ENCODE peak calls at places on chromosomes 6 and 20, in nine cellular contexts. D is AG09319, Z is type B pancreatic cell, E is NCI-H146, T is fibroblast of lung, N is K562, X is SK-MEL-5, O is AML-193, B is NCI-H2171. P is an unnamed sample.

GRCh38 chr6:36139431-36139830 is 9.1 kb downstream of the MAPK13 start:
- DNase-seq in X (peak), B (peak), D (no peak), E (no peak), T (no peak), O (no peak), N (peak), Z (no peak), P (no peak)

GRCh38 chr6:15389759-15390723 is 144.2 kb downstream of the JARID2 start:
- DNase-seq in X (peak), T (peak), O (no peak), E (peak), Z (no peak), B (peak), D (no peak), N (peak), P (no peak)

GRCh38 chr20:37284691-37285124 is 4.7 kb upstream of the MANBAL start:
- DNase-seq in D (no peak), O (no peak), B (no peak), Z (no peak), E (no peak), T (no peak), N (no peak), X (no peak), P (no peak)

GRCh38 chr6:11096109-11096508 is 2.5 kb downstream of the SMIM13 start:
- DNase-seq in E (peak), O (peak), X (peak), N (no peak), D (peak), B (no peak), T (peak), Z (no peak), P (no peak)

GRCh38 chr20:47099749-47100515 is 205.3 kb downstream of the EYA2 start:
- DNase-seq in O (no peak), X (no peak), B (no peak), D (peak), Z (no peak), N (no peak), T (peak), E (no peak), P (no peak)

GRCh38 chr6:157860505-157860991 is 37.5 kb downstream of the SNX9 start:
- DNase-seq in E (no peak), Z (no peak), B (no peak), O (no peak), X (peak), N (no peak), D (no peak), T (peak), P (no peak)

GRCh38 chr20:22466447-22467171 is 117.8 kb downstream of the FOXA2 start:
- DNase-seq in X (no peak), Z (no peak), T (no peak), O (no peak), N (no peak), D (no peak), B (no peak), E (peak), P (no peak)

GRCh38 chr6:122718616-122719015 is 60.9 kb upstream of the FABP7 start:
- DNase-seq in T (no peak), B (no peak), O (no peak), Z (no peak), E (peak), N (no peak), X (no peak), D (no peak), P (no peak)

GRCh38 chr20:54140067-54140466 is 33.7 kb downstream of the CYP24A1 start:
- DNase-seq in D (no peak), X (no peak), T (no peak), O (no peak), B (no peak), N (no peak), E (no peak), Z (no peak), P (no peak)

GRCh38 chr6:42281016-42281533 is 63.4 kb upstream of the MRPS10 start:
- DNase-seq in O (no peak), Z (no peak), B (peak), D (no peak), T (no peak), E (no peak), N (no peak), X (no peak), P (no peak)

GRCh38 chr20:4008877-4009276 is 6.5 kb downstream of the RNF24 start:
- DNase-seq in T (no peak), D (no peak), E (no peak), O (no peak), X (no peak), B (no peak), Z (no peak), N (no peak), P (no peak)